ENCODE peak calls at places on chromosomes 5 and 9, in seven cellular contexts. V is EL, T is GM13976, N is IMR-90, I is NCI-H1092, J is neural crest cell, O is RPMI7951. U is an unnamed sample.

GRCh38 chr5:117455236-117456233 is 880.9 kb upstream of the SEMA6A start:
- DNase-seq in O (no peak), N (no peak), T (no peak), J (no peak), V (no peak), I (no peak), U (no peak)

GRCh38 chr5:39466804-39467203 is 42.0 kb upstream of the DAB2 start:
- DNase-seq in I (no peak), N (no peak), O (no peak), V (no peak), J (no peak), T (no peak), U (no peak)

GRCh38 chr9:137275203-137275936 is 2.2 kb upstream of the TOR4A start:
- DNase-seq in T (no peak), I (no peak), N (no peak), O (no peak), J (no peak), V (no peak), U (no peak)

GRCh38 chr5:169197343-169197742 is 103.6 kb downstream of the SLIT3 start:
- DNase-seq in I (no peak), J (no peak), T (no peak), O (no peak), N (no peak), V (no peak), U (no peak)

GRCh38 chr5:177542816-177543472 is 11.4 kb downstream of the FAM193B start:
- DNase-seq in V (no peak), N (no peak), O (no peak), T (no peak), J (no peak), I (no peak), U (no peak)

GRCh38 chr5:132022737-132023136 is 11.3 kb upstream of the ACSL6 start:
- DNase-seq in I (no peak), V (no peak), O (no peak), N (no peak), J (no peak), T (no peak), U (no peak)

GRCh38 chr5:158879993-158880392 is 219.7 kb downstream of the EBF1 start:
- DNase-seq in T (no peak), O (no peak), V (no peak), N (no peak), J (no peak), I (no peak), U (no peak)

GRCh38 chr5:137733011-137733410 is 2.9 kb downstream of the KLHL3 start:
- DNase-seq in V (no peak), J (no peak), N (peak; percentile 18), I (no peak), O (no peak), T (no peak), U (no peak)

GRCh38 chr9:123346026-123346425 is 10.0 kb upstream of the CRB2 start:
- DNase-seq in O (no peak), T (no peak), J (no peak), N (no peak), I (no peak), V (no peak), U (no peak)

GRCh38 chr5:133449181-133449580 is 163.2 kb downstream of the FSTL4 start:
- DNase-seq in I (no peak), V (no peak), N (no peak), J (no peak), T (no peak), O (no peak), U (no peak)

GRCh38 chr5:157613385-157614245 is 38.0 kb upstream of the ADAM19 start:
- DNase-seq in I (no peak), O (no peak), J (no peak), N (no peak), V (no peak), T (no peak), U (no peak)

GRCh38 chr9:117258201-117258866 is 156.5 kb downstream of the ASTN2 start:
- DNase-seq in O (no peak), I (no peak), J (no peak), V (no peak), T (no peak), N (no peak), U (no peak)

GRCh38 chr5:152092580-152092979 is 167.9 kb upstream of the GLRA1 start:
- DNase-seq in N (no peak), T (no peak), O (no peak), V (no peak), I (no peak), J (no peak), U (no peak)

GRCh38 chr5:32703957-32704356 is 7.2 kb upstream of the NPR3 start:
- DNase-seq in I (no peak), J (no peak), O (no peak), V (no peak), N (no peak), T (no peak), U (no peak)

GRCh38 chr5:124705577-124705976 is 40.9 kb downstream of the ZNF608 start:
- DNase-seq in N (no peak), I (no peak), O (no peak), V (no peak), J (no peak), T (no peak), U (no peak)

GRCh38 chr9:4497855-4498254 is 7.6 kb downstream of the SLC1A1 start:
- DNase-seq in V (peak; percentile 63), I (no peak), N (peak; percentile 39), O (no peak), J (no peak), T (no peak), U (no peak)

GRCh38 chr9:69180670-69181069 is 6.6 kb downstream of the TJP2 start:
- DNase-seq in O (peak; percentile 96), I (no peak), T (no peak), V (peak; percentile 98), J (no peak), N (peak; percentile 99), U (no peak)

GRCh38 chr9:16720386-16720785 is 150.1 kb downstream of the BNC2 start:
- DNase-seq in N (no peak), T (no peak), O (no peak), J (no peak), I (no peak), V (no peak), U (no peak)

GRCh38 chr5:138874771-138875628 is at the start of gene LRRTM2:
- DNase-seq in I (peak; percentile 34), N (peak; percentile 98), T (no peak), V (peak; percentile 89), O (peak; percentile 80), J (peak; percentile 28), U (no peak)

GRCh38 chr5:76816110-76816831 is 2.6 kb upstream of the F2RL1 start:
- DNase-seq in V (no peak), O (peak; percentile 54), I (no peak), J (no peak), N (no peak), T (no peak), U (no peak)

GRCh38 chr5:130514984-130515690 is 610.9 kb downstream of the CHSY3 start:
- DNase-seq in I (no peak), O (peak; percentile 88), V (peak; percentile 67), T (no peak), N (peak; percentile 6), J (no peak), U (no peak)

GRCh38 chr9:35814106-35814840 is 569 bp downstream of the HINT2 start:
- DNase-seq in V (peak; percentile 71), T (peak; percentile 57), I (peak; percentile 44), O (peak; percentile 70), N (peak; percentile 41), J (peak; percentile 62), U (peak; percentile 62)

GRCh38 chr5:78361226-78361993 is 993 bp downstream of the SCAMP1 start:
- DNase-seq in N (peak; percentile 78), V (peak; percentile 63), J (peak; percentile 5), T (no peak), O (peak; percentile 52), I (peak; percentile 9), U (no peak)